ENCODE peak calls at places on chromosomes 4 and X, in five cellular contexts. O is mammary epithelial cell, A is OCI-LY7, B is upper lobe of left lung, F is Peyer's patch. S is an unnamed sample.

GRCh38 chr4:86973668-86974067 is 38.9 kb downstream of the AFF1 start:
- DNase-seq in A (no peak), O (no peak), F (no peak), B (no peak), S (no peak)

GRCh38 chr4:120801171-120801758 is 121.3 kb downstream of the PRDM5 start:
- DNase-seq in O (peak), F (no peak), A (no peak), B (no peak), S (peak)

GRCh38 chr4:184217569-184218131 is at the start of gene ENPP6:
- DNase-seq in A (no peak), F (no peak), O (no peak), B (peak), S (no peak)

GRCh38 chrX:37684918-37685317 is 673 bp upstream of the XK start:
- DNase-seq in B (no peak), F (no peak), A (no peak), O (no peak), S (no peak)

GRCh38 chr4:176013466-176014247 is 52.0 kb upstream of the WDR17 start:
- DNase-seq in A (peak), O (no peak), F (no peak), B (no peak), S (no peak)

GRCh38 chrX:6456196-6456595 is 78.7 kb downstream of the VCX3A start:
- DNase-seq in B (no peak), A (no peak), O (no peak), F (no peak), S (no peak)

GRCh38 chr4:72418458-72418857 is 150.6 kb downstream of the ADAMTS3 start:
- DNase-seq in B (no peak), F (no peak), O (peak), A (no peak), S (peak)

GRCh38 chr4:177455591-177455990 is 13.4 kb upstream of the AGA start:
- DNase-seq in O (no peak), F (no peak), B (no peak), A (no peak), S (peak)

GRCh38 chr4:10023806-10024205 is 2.5 kb upstream of the SLC2A9 start:
- DNase-seq in B (peak), O (no peak), F (no peak), A (no peak), S (peak)

GRCh38 chr4:89803915-89804314 is 33.0 kb downstream of the SNCA start:
- DNase-seq in B (no peak), O (no peak), A (no peak), F (no peak), S (no peak)

GRCh38 chr4:180234730-180235129 is 2008.5 kb upstream of the TENM3 start:
- DNase-seq in B (no peak), F (no peak), O (no peak), A (no peak), S (no peak)

GRCh38 chrX:10648608-10649007 is 28.2 kb upstream of the MID1 start:
- DNase-seq in B (no peak), O (no peak), A (no peak), F (no peak), S (peak)

GRCh38 chr4:54513231-54513630 is 144.5 kb upstream of the KIT start:
- DNase-seq in O (peak), B (no peak), A (no peak), F (no peak), S (peak)

GRCh38 chrX:136725446-136726104 is 55.2 kb downstream of the ARHGEF6 start:
- DNase-seq in A (no peak), B (no peak), O (peak), F (no peak), S (peak)

GRCh38 chr4:16579866-16580265 is 318.6 kb downstream of the LDB2 start:
- DNase-seq in F (no peak), B (no peak), O (no peak), A (no peak), S (peak)

GRCh38 chr4:55121246-55121645 is 4.1 kb downstream of the KDR start:
- DNase-seq in B (no peak), F (no peak), A (no peak), O (no peak), S (peak)

GRCh38 chr4:102772738-102773340 is 12.1 kb upstream of the MANBA start:
- DNase-seq in A (no peak), O (no peak), B (no peak), F (no peak), S (no peak)

GRCh38 chr4:16077786-16078185 is 6.0 kb downstream of the PROM1 start:
- DNase-seq in B (no peak), F (no peak), A (no peak), O (no peak), S (no peak)

GRCh38 chr4:70734168-70734954 is 12.6 kb downstream of the RUFY3 start:
- DNase-seq in B (no peak), O (peak), F (peak), A (peak), S (peak)

GRCh38 chr4:16676247-16676646 is 222.2 kb downstream of the LDB2 start:
- DNase-seq in A (no peak), O (no peak), F (no peak), B (no peak), S (no peak)

GRCh38 chrX:143854006-143854405 is 29.9 kb upstream of the UBE2NL start:
- DNase-seq in O (peak), F (no peak), B (no peak), A (no peak), S (peak)

GRCh38 chr4:165355900-165356300 is 22.9 kb upstream of the CPE start:
- DNase-seq in A (peak), O (no peak), B (no peak), F (no peak), S (peak)

GRCh38 chr4:110515676-110516075 is 39.7 kb downstream of the ENPEP start:
- DNase-seq in B (no peak), F (no peak), A (peak), O (peak), S (no peak)

GRCh38 chr4:117466388-117466787 is 381.0 kb upstream of the TRAM1L1 start:
- DNase-seq in B (no peak), F (no peak), A (no peak), O (peak), S (no peak)

GRCh38 chrX:47483310-47484268 is 567 bp upstream of the ZNF41 start:
- DNase-seq in O (peak), B (no peak), F (peak), A (no peak), S (peak)

GRCh38 chr4:3302164-3302785 is 9.5 kb downstream of the RGS12 start:
- DNase-seq in O (no peak), A (no peak), F (peak), B (no peak), S (no peak)

GRCh38 chrX:69285401-69285871 is 120.2 kb upstream of the PJA1 start:
- DNase-seq in O (no peak), F (no peak), A (no peak), B (no peak), S (no peak)

GRCh38 chrX:105543271-105543670 is 279.1 kb upstream of the NRK start:
- DNase-seq in F (no peak), A (no peak), O (no peak), B (no peak), S (no peak)

DNA sequence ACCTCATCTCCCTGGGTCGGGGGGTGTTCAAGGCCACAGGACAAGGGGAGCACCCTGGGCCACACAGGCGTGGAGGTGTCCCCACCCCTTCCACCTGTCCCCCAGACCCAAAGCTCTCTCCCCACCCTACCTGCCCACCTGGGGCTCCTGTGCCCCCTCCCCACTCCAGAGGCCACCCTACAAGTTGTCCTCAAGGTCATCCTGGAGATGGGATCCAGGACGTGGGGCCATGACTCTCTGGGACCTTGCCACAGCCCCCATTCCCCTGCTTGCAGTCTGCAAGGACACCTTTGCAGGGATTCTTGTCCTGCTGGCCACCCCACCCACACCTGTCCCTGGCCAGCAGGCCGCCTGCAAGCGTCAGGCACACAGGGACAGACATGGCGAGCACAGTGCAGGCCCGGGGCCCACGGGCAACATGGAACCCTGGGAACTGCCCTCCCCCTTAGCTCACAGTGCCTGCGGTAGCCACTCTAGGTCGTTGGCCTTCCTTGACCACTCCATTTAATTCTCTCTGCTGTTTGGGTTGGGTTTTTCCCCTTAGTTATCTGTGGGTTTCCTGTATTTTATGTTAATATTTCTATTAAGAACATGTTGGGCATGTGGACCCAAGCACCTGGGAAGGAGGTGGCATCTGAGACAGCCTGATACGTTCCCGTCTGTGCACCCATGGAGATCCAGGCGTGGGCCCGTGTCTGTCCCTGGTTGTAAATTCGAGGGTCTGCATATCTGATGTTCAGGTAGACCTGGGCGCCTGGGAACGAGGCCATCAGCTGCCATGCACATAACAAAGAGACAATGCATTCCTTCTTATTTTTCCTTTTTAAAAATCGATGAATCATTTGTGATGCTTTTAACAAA is 197.5 kb downstream of the AFAP1 start:
- DNase-seq in O (no peak), F (no peak), A (no peak), B (no peak), S (no peak)
- TF ChIP-seq CTCF in O (no peak), F (no peak), A (no peak), B (no peak), S (no peak)

GRCh38 chr4:159227984-159228383 is 125.1 kb downstream of the RAPGEF2 start:
- DNase-seq in O (peak), F (no peak), B (no peak), A (no peak), S (peak)

GRCh38 chr4:159232465-159233106 is 129.7 kb downstream of the RAPGEF2 start:
- DNase-seq in O (no peak), A (no peak), F (no peak), B (no peak), S (no peak)

GRCh38 chr4:159229164-159229563 is 126.3 kb downstream of the RAPGEF2 start:
- DNase-seq in B (no peak), O (peak), F (no peak), A (no peak), S (no peak)

GRCh38 chr4:159224412-159224811 is 121.5 kb downstream of the RAPGEF2 start:
- DNase-seq in F (no peak), A (no peak), B (no peak), O (no peak), S (no peak)

GRCh38 chr4:159227378-159227777 is 124.5 kb downstream of the RAPGEF2 start:
- DNase-seq in F (no peak), B (no peak), A (no peak), O (peak), S (peak)
- H3K4me3 ChIP-seq in F (no peak), B (no peak), A (no peak), O (peak), S (no peak)

GRCh38 chrX:53249387-53250042 is 24.5 kb upstream of the KDM5C start:
- DNase-seq in A (no peak), O (no peak), F (no peak), B (no peak), S (no peak)
- TF ChIP-seq CTCF in A (no peak), O (no peak), F (no peak), B (no peak), S (no peak)

DNA sequence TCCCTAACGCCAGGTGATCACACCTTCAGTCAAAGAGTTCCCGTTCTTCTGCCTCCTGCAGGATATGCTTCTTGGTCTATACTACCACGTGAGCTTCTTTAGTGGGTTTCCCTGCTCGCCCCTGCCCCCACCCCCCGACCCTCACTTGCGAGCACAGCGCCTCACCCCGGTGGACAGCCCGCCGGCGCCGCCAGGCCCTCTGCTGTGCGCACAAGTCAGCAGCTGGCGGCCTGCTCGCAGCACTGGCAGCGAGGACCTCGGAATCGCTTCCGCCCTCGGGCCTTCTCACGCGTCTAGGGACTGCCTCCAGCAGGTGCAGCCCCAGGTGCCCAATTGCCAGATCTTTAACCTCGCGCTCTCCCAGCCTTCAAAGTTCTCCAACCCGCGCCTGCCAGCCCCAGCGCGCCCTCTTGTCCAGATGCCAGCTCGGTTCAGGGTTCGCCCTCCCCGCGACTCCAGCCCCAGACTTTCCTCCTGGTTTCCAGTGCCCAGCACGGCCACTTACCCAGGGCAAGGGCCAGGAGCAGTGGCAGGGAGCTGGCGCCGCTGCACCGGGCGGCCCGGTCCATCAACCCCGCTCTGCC is 474 bp downstream of the BTC start:
- DNase-seq in O (peak), B (peak), F (no peak), A (no peak), S (peak)
- H3K4me3 ChIP-seq in O (peak), B (peak), F (peak), A (no peak), S (peak)

GRCh38 chr4:67922697-67923096 is 38.9 kb upstream of the TMPRSS11D start:
- DNase-seq in A (no peak), F (no peak), O (peak), B (no peak), S (peak)

GRCh38 chr4:67915400-67915966 is 31.7 kb upstream of the TMPRSS11D start:
- DNase-seq in A (no peak), B (no peak), O (no peak), F (no peak), S (no peak)

DNA sequence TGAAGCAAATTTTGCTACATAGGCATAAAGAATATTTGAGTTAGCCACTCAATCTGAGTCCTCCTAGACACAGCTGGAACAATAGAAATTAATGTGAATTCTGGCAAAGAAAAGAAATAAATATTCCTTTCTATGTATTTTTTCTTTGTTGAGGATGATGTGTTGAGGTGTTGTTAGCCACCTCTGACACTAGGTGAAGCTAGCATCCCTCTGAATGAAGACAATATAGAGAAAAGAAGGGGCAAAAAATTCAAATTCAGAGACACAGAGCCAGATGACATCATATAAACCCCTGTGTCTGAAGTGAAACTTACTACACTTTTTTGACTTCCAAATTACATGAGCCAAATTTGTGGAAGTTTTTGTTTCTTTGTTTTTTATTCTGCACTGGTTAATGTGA is 34.6 kb upstream of the TMPRSS11D start:
- DNase-seq in B (no peak), F (no peak), A (peak), O (peak), S (no peak)
- TF ChIP-seq CTCF in B (no peak), F (no peak), A (peak), O (peak), S (peak)